ENCODE peak calls at places on chromosomes 4 and X, in four cellular contexts. One of them, this sample, is unnamed. For H3K27me3 and H3K9me3, the result is how much of the 10 kb centered on the place peaks cover.

GRCh38 chr4:95232358-95233156 is 316.2 kb downstream of the UNC5C start:
- DNase-seq in A673: no peak
- DNase-seq in heart right ventricle: no peak
- DNase-seq in GM23248: no peak
- DNase-seq in this sample: no peak

GRCh38 chrX:49880668-49881067 is 1.4 kb downstream of the USP27X start:
- DNase-seq in A673: no peak
- DNase-seq in heart right ventricle: no peak
- DNase-seq in GM23248: no peak
- DNase-seq in this sample: no peak

GRCh38 chrX:100410083-100410590 is at the start of gene PCDH19:
- DNase-seq in A673: peak
- DNase-seq in heart right ventricle: peak
- DNase-seq in GM23248: peak
- DNase-seq in this sample: peak

GRCh38 chr4:17324431-17324830 is 187.5 kb downstream of the QDPR start:
- DNase-seq in A673: peak
- DNase-seq in heart right ventricle: no peak
- DNase-seq in GM23248: peak
- DNase-seq in this sample: peak

GRCh38 chr4:1720163-1720983 is 750 bp downstream of the TMEM129 start:
- DNase-seq in A673: no peak
- DNase-seq in heart right ventricle: peak
- DNase-seq in GM23248: peak
- DNase-seq in this sample: peak

GRCh38 chr4:38876636-38877035 is 9.0 kb downstream of the FAM114A1 start:
- DNase-seq in A673: no peak
- DNase-seq in heart right ventricle: no peak
- DNase-seq in GM23248: no peak
- DNase-seq in this sample: no peak

GRCh38 chr4:183434264-183435045 is 10.0 kb upstream of the CDKN2AIP start:
- DNase-seq in A673: peak
- DNase-seq in heart right ventricle: no peak
- DNase-seq in GM23248: no peak
- DNase-seq in this sample: no peak

GRCh38 chrX:153635388-153635787 is 11.6 kb upstream of the DUSP9 start:
- DNase-seq in A673: no peak
- DNase-seq in heart right ventricle: no peak
- DNase-seq in GM23248: no peak
- DNase-seq in this sample: no peak

GRCh38 chr4:151865327-151865726 is 104.5 kb upstream of the GATB start:
- DNase-seq in A673: no peak
- DNase-seq in heart right ventricle: peak
- DNase-seq in GM23248: peak
- DNase-seq in this sample: no peak

GRCh38 chrX:48470110-48470832 is at the start of gene SLC38A5:
- DNase-seq in A673: no peak
- DNase-seq in heart right ventricle: no peak
- DNase-seq in GM23248: no peak
- DNase-seq in this sample: no peak

GRCh38 chr4:58732973-58733372 is 1622.8 kb upstream of the IGFBP7 start:
- DNase-seq in A673: no peak
- DNase-seq in heart right ventricle: no peak
- DNase-seq in GM23248: no peak
- DNase-seq in this sample: no peak

GRCh38 chr4:84490663-84491062 is 8.4 kb downstream of the NKX6-1 start:
- DNase-seq in A673: no peak
- DNase-seq in heart right ventricle: no peak
- DNase-seq in GM23248: no peak
- DNase-seq in this sample: no peak

GRCh38 chrX:145843196-145843595 is 25.6 kb downstream of the SLITRK2 start:
- DNase-seq in A673: no peak
- DNase-seq in heart right ventricle: no peak
- DNase-seq in GM23248: no peak
- DNase-seq in this sample: no peak

GRCh38 chr4:156815717-156816319 is 155.8 kb downstream of the PDGFC start:
- DNase-seq in A673: peak
- DNase-seq in heart right ventricle: no peak
- DNase-seq in GM23248: no peak
- DNase-seq in this sample: no peak

GRCh38 chr4:3372933-3373465 is 68.8 kb upstream of the HGFAC start:
- DNase-seq in A673: no peak
- DNase-seq in heart right ventricle: peak
- DNase-seq in GM23248: no peak
- DNase-seq in this sample: no peak

GRCh38 chr4:38467296-38467695 is 196.7 kb upstream of the KLF3 start:
- DNase-seq in A673: no peak
- DNase-seq in heart right ventricle: no peak
- DNase-seq in GM23248: no peak
- DNase-seq in this sample: no peak

GRCh38 chr4:146381263-146381872 is 140.4 kb downstream of the SLC10A7 start:
- DNase-seq in A673: peak
- DNase-seq in heart right ventricle: no peak
- DNase-seq in GM23248: no peak
- DNase-seq in this sample: no peak

GRCh38 chr4:113052379-113052951 is 3.0 kb downstream of the ANK2 start:
- DNase-seq in A673: no peak
- DNase-seq in heart right ventricle: no peak
- DNase-seq in GM23248: peak
- DNase-seq in this sample: peak

GRCh38 chr4:152045781-152046571 is 285.2 kb upstream of the GATB start:
- DNase-seq in A673: peak
- DNase-seq in heart right ventricle: peak
- DNase-seq in GM23248: peak
- DNase-seq in this sample: no peak

GRCh38 chr4:122639181-122639580 is 18.3 kb upstream of the IL21 start:
- DNase-seq in A673: no peak
- DNase-seq in heart right ventricle: no peak
- DNase-seq in GM23248: no peak
- DNase-seq in this sample: no peak

GRCh38 chr4:68360570-68360969 is 10.7 kb upstream of the YTHDC1 start:
- DNase-seq in A673: no peak
- DNase-seq in heart right ventricle: no peak
- DNase-seq in GM23248: no peak
- DNase-seq in this sample: no peak

GRCh38 chrX:16462912-16463311 is 187.0 kb upstream of the S100G start:
- DNase-seq in A673: no peak
- DNase-seq in heart right ventricle: no peak
- DNase-seq in GM23248: peak
- DNase-seq in this sample: peak

GRCh38 chr4:45036677-45037076 is 310.3 kb upstream of the GNPDA2 start:
- DNase-seq in A673: peak
- DNase-seq in heart right ventricle: no peak
- DNase-seq in GM23248: no peak
- DNase-seq in this sample: no peak

GRCh38 chr4:135598151-135598550 is 1396.6 kb upstream of the PABPC4L start:
- DNase-seq in A673: no peak
- DNase-seq in heart right ventricle: no peak
- DNase-seq in GM23248: no peak
- DNase-seq in this sample: no peak

GRCh38 chrX:7139202-7140081 is 8.1 kb upstream of the STS start:
- DNase-seq in A673: no peak
- DNase-seq in heart right ventricle: no peak
- DNase-seq in GM23248: peak
- DNase-seq in this sample: peak

GRCh38 chr4:74540193-74540592 is 95.3 kb downstream of the AREG start:
- DNase-seq in A673: no peak
- DNase-seq in heart right ventricle: no peak
- DNase-seq in GM23248: peak
- DNase-seq in this sample: peak

GRCh38 chrX:107742754-107743191 is 32.8 kb downstream of the TSC22D3 start:
- DNase-seq in A673: no peak
- DNase-seq in heart right ventricle: no peak
- DNase-seq in GM23248: no peak
- DNase-seq in this sample: no peak

GRCh38 chr4:147480891-147481576 is at the start of gene EDNRA:
- DNase-seq in A673: peak
- DNase-seq in heart right ventricle: peak
- DNase-seq in GM23248: peak
- DNase-seq in this sample: peak

GRCh38 chr4:73852771-73853170 is 325 bp upstream of the PF4V1 start:
- DNase-seq in A673: no peak
- DNase-seq in heart right ventricle: no peak
- DNase-seq in GM23248: no peak
- DNase-seq in this sample: no peak

GRCh38 chr4:185826381-185826780 is 14.4 kb upstream of the SORBS2 start:
- DNase-seq in A673: no peak
- DNase-seq in heart right ventricle: no peak
- DNase-seq in GM23248: no peak
- DNase-seq in this sample: no peak

GRCh38 chr4:169615467-169616106 is 3.2 kb upstream of the NEK1 start:
- DNase-seq in A673: no peak
- DNase-seq in heart right ventricle: no peak
- DNase-seq in GM23248: peak
- DNase-seq in this sample: no peak

GRCh38 chr4:41044165-41044564 is 170.2 kb downstream of the APBB2 start:
- DNase-seq in A673: no peak
- DNase-seq in heart right ventricle: no peak
- DNase-seq in GM23248: peak
- DNase-seq in this sample: no peak

GRCh38 chrX:56932106-56932505 is 63.2 kb downstream of the SPIN3 start:
- DNase-seq in A673: no peak
- DNase-seq in heart right ventricle: no peak
- DNase-seq in GM23248: no peak
- DNase-seq in this sample: no peak

GRCh38 chr4:170700064-170700463 is 610.3 kb upstream of the AADAT start:
- DNase-seq in A673: no peak
- DNase-seq in heart right ventricle: no peak
- DNase-seq in GM23248: no peak
- DNase-seq in this sample: no peak

GRCh38 chr4:84235545-84235944 is 263.5 kb downstream of the NKX6-1 start:
- DNase-seq in A673: no peak
- DNase-seq in heart right ventricle: no peak
- DNase-seq in GM23248: no peak
- DNase-seq in this sample: no peak

GRCh38 chr4:24730256-24731001 is 64.9 kb upstream of the SOD3 start:
- DNase-seq in A673: peak
- DNase-seq in heart right ventricle: peak
- DNase-seq in GM23248: peak
- DNase-seq in this sample: peak

GRCh38 chr4:131644619-131645018 is 1504.5 kb upstream of the PCDH10 start:
- DNase-seq in A673: peak
- DNase-seq in heart right ventricle: no peak
- DNase-seq in GM23248: no peak
- DNase-seq in this sample: peak

GRCh38 chr4:169383724-169384123 is 113.0 kb upstream of the SH3RF1 start:
- DNase-seq in A673: no peak
- DNase-seq in heart right ventricle: no peak
- DNase-seq in GM23248: peak
- DNase-seq in this sample: no peak

GRCh38 chr4:117064297-117064696 is 21.1 kb downstream of the TRAM1L1 start:
- DNase-seq in A673: no peak
- DNase-seq in heart right ventricle: no peak
- DNase-seq in GM23248: peak
- DNase-seq in this sample: peak

GRCh38 chr4:6009452-6009851 is 8.8 kb downstream of the C4orf50 start:
- DNase-seq in A673: no peak
- DNase-seq in heart right ventricle: no peak
- DNase-seq in GM23248: no peak
- DNase-seq in this sample: no peak
- H3K27me3 ChIP-seq in A673: under half
- H3K27me3 ChIP-seq in heart right ventricle: under half
- H3K27me3 ChIP-seq in GM23248: under half
- H3K27me3 ChIP-seq in this sample: under half

GRCh38 chrX:136851526-136851925 is 29.0 kb downstream of the RBMX start:
- DNase-seq in A673: no peak
- DNase-seq in heart right ventricle: no peak
- DNase-seq in GM23248: no peak
- DNase-seq in this sample: no peak

GRCh38 chrX:136856050-136856449 is 24.5 kb downstream of the RBMX start:
- DNase-seq in A673: no peak
- DNase-seq in heart right ventricle: no peak
- DNase-seq in GM23248: no peak
- DNase-seq in this sample: no peak

GRCh38 chrX:136847874-136848273 is 32.7 kb downstream of the RBMX start:
- DNase-seq in A673: no peak
- DNase-seq in heart right ventricle: no peak
- DNase-seq in GM23248: no peak
- DNase-seq in this sample: no peak

GRCh38 chrX:136849395-136849794 is 31.1 kb downstream of the RBMX start:
- DNase-seq in A673: no peak
- DNase-seq in heart right ventricle: no peak
- DNase-seq in GM23248: no peak
- DNase-seq in this sample: no peak

DNA sequence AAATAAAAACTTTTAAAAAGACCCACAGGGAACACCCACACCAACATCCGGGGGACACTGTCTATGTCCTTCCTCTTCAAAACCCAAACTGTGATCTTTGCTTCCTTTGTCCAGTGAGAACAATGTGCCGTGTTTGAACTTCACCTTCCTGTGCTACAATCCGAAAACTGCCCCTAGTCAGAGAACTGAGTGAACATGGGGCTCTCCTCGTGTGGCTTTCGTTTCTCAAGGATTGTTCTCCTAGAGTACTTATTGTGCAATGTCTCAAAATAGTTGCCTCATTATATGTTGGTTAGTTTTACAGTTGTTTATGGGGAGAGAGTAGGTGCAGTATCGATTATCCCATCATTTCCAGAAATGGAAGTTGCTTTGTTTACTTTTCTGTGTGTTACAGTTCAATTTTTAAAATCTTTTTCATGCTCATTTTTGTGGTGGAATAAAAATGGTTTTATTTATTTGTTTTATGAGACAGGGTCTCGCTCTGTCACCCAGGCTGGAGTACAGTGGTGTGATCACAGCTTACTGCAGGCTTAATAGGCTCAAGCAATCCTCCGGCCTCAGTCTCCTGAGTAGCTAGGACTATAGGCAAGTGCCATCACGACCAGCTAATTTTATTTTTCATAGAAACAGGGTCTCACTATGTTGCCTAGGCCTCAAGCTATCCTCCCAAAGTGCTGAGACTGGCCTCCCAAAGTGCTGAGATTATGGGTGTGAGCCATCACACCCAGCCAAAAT is 29.9 kb downstream of the RBMX start:
- DNase-seq in A673: no peak
- DNase-seq in heart right ventricle: no peak
- DNase-seq in GM23248: peak
- DNase-seq in this sample: no peak
- H3K4me3 ChIP-seq in A673: no peak
- H3K4me3 ChIP-seq in heart right ventricle: no peak
- H3K4me3 ChIP-seq in GM23248: no peak
- H3K4me3 ChIP-seq in this sample: no peak

DNA sequence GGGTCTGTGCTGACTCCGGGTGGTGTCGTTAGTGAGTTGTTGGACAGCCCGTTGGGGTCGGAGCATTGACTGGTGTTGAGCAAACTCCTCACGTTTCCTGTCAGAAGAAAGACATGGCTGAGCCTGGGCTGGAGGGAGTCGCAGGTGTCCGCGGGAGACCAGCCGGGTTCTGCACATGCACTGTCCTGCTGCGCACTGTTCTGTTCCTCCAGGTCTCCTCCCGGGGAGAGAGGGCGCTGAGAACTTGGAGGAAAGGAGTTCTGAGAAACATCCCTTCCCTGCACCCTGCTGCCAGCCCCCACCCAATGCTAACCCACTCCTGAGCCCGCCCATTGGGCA is 1.1 kb downstream of the ZNF141 start:
- DNase-seq in A673: no peak
- DNase-seq in heart right ventricle: no peak
- DNase-seq in GM23248: no peak
- DNase-seq in this sample: no peak
- H3K9me3 ChIP-seq in A673: under half
- H3K9me3 ChIP-seq in heart right ventricle: under half
- H3K9me3 ChIP-seq in GM23248: under half
- H3K9me3 ChIP-seq in this sample: under half

GRCh38 chrX:35288657-35289056 is 346.1 kb downstream of the FAM47B start:
- DNase-seq in A673: no peak
- DNase-seq in heart right ventricle: no peak
- DNase-seq in GM23248: no peak
- DNase-seq in this sample: no peak
- H3K27me3 ChIP-seq in A673: under half
- H3K27me3 ChIP-seq in heart right ventricle: under half
- H3K27me3 ChIP-seq in GM23248: under half
- H3K27me3 ChIP-seq in this sample: under half